ENCODE peak calls at places on chromosomes 12 and 14, in ten cellular contexts. One of them, this sample, is unnamed.

GRCh38 chr14:68283378-68284123 is 464.0 kb downstream of the RAD51B start:
- DNase-seq in PC-9: no peak
- DNase-seq in left ventricle myocardium inferior: peak; percentile 29
- DNase-seq in heart right ventricle: peak; percentile 32
- DNase-seq in iPS DF 6.9: no peak
- DNase-seq in IMR-90: no peak
- DNase-seq in GM23248: no peak
- DNase-seq in Karpas-422: peak; percentile 72
- DNase-seq in A549: no peak
- DNase-seq in GM23338: no peak
- DNase-seq in this sample: no peak

GRCh38 chr14:33967138-33967537 is 16.3 kb upstream of the EGLN3 start:
- DNase-seq in IMR-90: no peak
- DNase-seq in heart right ventricle: no peak
- DNase-seq in GM23338: no peak
- DNase-seq in left ventricle myocardium inferior: no peak
- DNase-seq in GM23248: no peak
- DNase-seq in Karpas-422: no peak
- DNase-seq in A549: no peak
- DNase-seq in PC-9: no peak
- DNase-seq in iPS DF 6.9: no peak
- DNase-seq in this sample: no peak

GRCh38 chr12:47236109-47236714 is 156.5 kb upstream of the AMIGO2 start:
- DNase-seq in iPS DF 6.9: no peak
- DNase-seq in IMR-90: peak; percentile 88
- DNase-seq in Karpas-422: no peak
- DNase-seq in PC-9: no peak
- DNase-seq in heart right ventricle: no peak
- DNase-seq in A549: peak; percentile 55
- DNase-seq in left ventricle myocardium inferior: no peak
- DNase-seq in GM23248: peak; percentile 89
- DNase-seq in GM23338: no peak
- DNase-seq in this sample: no peak

GRCh38 chr12:21911832-21912231 is 29.4 kb downstream of the ABCC9 start:
- DNase-seq in Karpas-422: no peak
- DNase-seq in GM23248: no peak
- DNase-seq in PC-9: no peak
- DNase-seq in left ventricle myocardium inferior: no peak
- DNase-seq in GM23338: no peak
- DNase-seq in A549: no peak
- DNase-seq in heart right ventricle: no peak
- DNase-seq in IMR-90: peak; percentile 5
- DNase-seq in iPS DF 6.9: no peak
- DNase-seq in this sample: no peak

GRCh38 chr12:113847856-113848255 is 118.3 kb downstream of the RBM19 start:
- DNase-seq in left ventricle myocardium inferior: no peak
- DNase-seq in IMR-90: no peak
- DNase-seq in GM23338: no peak
- DNase-seq in iPS DF 6.9: no peak
- DNase-seq in Karpas-422: no peak
- DNase-seq in A549: no peak
- DNase-seq in GM23248: no peak
- DNase-seq in PC-9: no peak
- DNase-seq in heart right ventricle: no peak
- DNase-seq in this sample: no peak

GRCh38 chr14:94722397-94722796 is 47.5 kb downstream of the GSC start:
- DNase-seq in GM23248: no peak
- DNase-seq in GM23338: no peak
- DNase-seq in PC-9: no peak
- DNase-seq in A549: no peak
- DNase-seq in IMR-90: no peak
- DNase-seq in left ventricle myocardium inferior: no peak
- DNase-seq in Karpas-422: no peak
- DNase-seq in heart right ventricle: no peak
- DNase-seq in iPS DF 6.9: no peak
- DNase-seq in this sample: no peak

GRCh38 chr12:106908561-106908960 is 47.1 kb upstream of the TMEM263 start:
- DNase-seq in left ventricle myocardium inferior: no peak
- DNase-seq in IMR-90: no peak
- DNase-seq in GM23248: no peak
- DNase-seq in heart right ventricle: no peak
- DNase-seq in iPS DF 6.9: no peak
- DNase-seq in PC-9: no peak
- DNase-seq in Karpas-422: no peak
- DNase-seq in GM23338: no peak
- DNase-seq in A549: no peak
- DNase-seq in this sample: no peak

GRCh38 chr12:113860059-113860820 is 105.9 kb downstream of the RBM19 start:
- DNase-seq in IMR-90: no peak
- DNase-seq in Karpas-422: no peak
- DNase-seq in PC-9: no peak
- DNase-seq in left ventricle myocardium inferior: no peak
- DNase-seq in heart right ventricle: no peak
- DNase-seq in A549: no peak
- DNase-seq in GM23248: no peak
- DNase-seq in iPS DF 6.9: no peak
- DNase-seq in GM23338: peak; percentile 69
- DNase-seq in this sample: no peak

GRCh38 chr14:94748667-94749347 is 21.1 kb downstream of the GSC start:
- DNase-seq in GM23338: peak; percentile 80
- DNase-seq in IMR-90: no peak
- DNase-seq in GM23248: no peak
- DNase-seq in A549: peak; percentile 62
- DNase-seq in PC-9: peak; percentile 1
- DNase-seq in left ventricle myocardium inferior: no peak
- DNase-seq in iPS DF 6.9: no peak
- DNase-seq in heart right ventricle: no peak
- DNase-seq in Karpas-422: peak; percentile 86
- DNase-seq in this sample: no peak

GRCh38 chr12:109839444-109839843 is 6.2 kb upstream of the TRPV4 start:
- DNase-seq in iPS DF 6.9: no peak
- DNase-seq in left ventricle myocardium inferior: no peak
- DNase-seq in Karpas-422: no peak
- DNase-seq in GM23338: no peak
- DNase-seq in A549: no peak
- DNase-seq in GM23248: no peak
- DNase-seq in PC-9: no peak
- DNase-seq in IMR-90: no peak
- DNase-seq in heart right ventricle: no peak
- DNase-seq in this sample: no peak

GRCh38 chr14:82963756-82964155 is 1430.1 kb upstream of the SEL1L start:
- DNase-seq in GM23338: no peak
- DNase-seq in iPS DF 6.9: no peak
- DNase-seq in PC-9: no peak
- DNase-seq in IMR-90: no peak
- DNase-seq in GM23248: no peak
- DNase-seq in left ventricle myocardium inferior: no peak
- DNase-seq in A549: no peak
- DNase-seq in heart right ventricle: no peak
- DNase-seq in Karpas-422: no peak
- DNase-seq in this sample: no peak
- H3K4me3 ChIP-seq in GM23338: no peak overlapping the region
- H3K4me3 ChIP-seq in iPS DF 6.9: no peak overlapping the region
- H3K4me3 ChIP-seq in PC-9: no peak overlapping the region
- H3K4me3 ChIP-seq in IMR-90: no peak overlapping the region
- H3K4me3 ChIP-seq in GM23248: no peak overlapping the region
- H3K4me3 ChIP-seq in left ventricle myocardium inferior: no peak overlapping the region
- H3K4me3 ChIP-seq in A549: no peak overlapping the region
- H3K4me3 ChIP-seq in heart right ventricle: no peak overlapping the region
- H3K4me3 ChIP-seq in Karpas-422: no peak overlapping the region
- H3K4me3 ChIP-seq in this sample: no peak overlapping the region

DNA sequence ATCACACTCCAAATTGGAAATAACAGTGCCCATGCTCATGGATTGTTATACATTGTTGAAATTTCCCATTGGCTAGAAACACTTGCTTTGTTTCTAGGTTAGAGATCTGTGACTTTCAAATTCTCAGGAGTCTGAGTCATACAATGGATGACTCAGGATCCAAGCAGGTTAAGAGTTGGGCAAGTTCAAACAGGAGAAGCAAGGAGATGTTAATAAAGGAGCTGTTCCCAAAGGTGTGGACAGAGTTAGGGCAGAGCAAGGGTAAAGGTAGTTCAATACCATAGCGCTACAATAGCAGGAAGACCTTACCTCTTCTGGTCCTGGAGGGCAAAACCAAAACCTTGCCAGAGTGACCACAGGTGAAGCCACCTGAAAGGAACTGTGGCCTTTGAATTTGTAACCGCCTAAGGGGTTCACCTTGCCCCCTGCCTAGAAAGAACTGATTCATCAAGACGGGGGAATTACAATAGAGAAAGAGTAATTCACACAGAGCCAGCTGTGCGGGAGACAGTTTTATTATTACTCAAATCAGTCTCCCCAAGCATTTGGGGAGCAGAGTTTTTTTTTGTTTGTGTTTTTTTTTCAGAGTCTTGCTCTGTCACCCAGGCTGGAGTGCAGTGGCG is 4.2 kb upstream of the AMN1 start:
- DNase-seq in GM23248: peak; percentile 83
- DNase-seq in PC-9: peak; percentile 78
- DNase-seq in heart right ventricle: no peak
- DNase-seq in GM23338: peak; percentile 88
- DNase-seq in A549: peak; percentile 96
- DNase-seq in left ventricle myocardium inferior: no peak
- DNase-seq in IMR-90: peak; percentile 83
- DNase-seq in Karpas-422: no peak
- DNase-seq in iPS DF 6.9: no peak
- DNase-seq in this sample: no peak
- H3K27ac ChIP-seq in GM23248: peak overlapping the region; percentile 35
- H3K27ac ChIP-seq in PC-9: peak overlapping the region; percentile 97
- H3K27ac ChIP-seq in heart right ventricle: peak overlapping the region; percentile 80
- H3K27ac ChIP-seq in GM23338: peak overlapping the region; percentile 12
- H3K27ac ChIP-seq in A549: peak overlapping the region; percentile 78
- H3K27ac ChIP-seq in left ventricle myocardium inferior: peak overlapping the region; percentile 99
- H3K27ac ChIP-seq in IMR-90: peak overlapping the region; percentile 18
- H3K27ac ChIP-seq in Karpas-422: no peak overlapping the region
- H3K27ac ChIP-seq in iPS DF 6.9: no peak overlapping the region
- H3K27ac ChIP-seq in this sample: peak overlapping the region; percentile 92

DNA sequence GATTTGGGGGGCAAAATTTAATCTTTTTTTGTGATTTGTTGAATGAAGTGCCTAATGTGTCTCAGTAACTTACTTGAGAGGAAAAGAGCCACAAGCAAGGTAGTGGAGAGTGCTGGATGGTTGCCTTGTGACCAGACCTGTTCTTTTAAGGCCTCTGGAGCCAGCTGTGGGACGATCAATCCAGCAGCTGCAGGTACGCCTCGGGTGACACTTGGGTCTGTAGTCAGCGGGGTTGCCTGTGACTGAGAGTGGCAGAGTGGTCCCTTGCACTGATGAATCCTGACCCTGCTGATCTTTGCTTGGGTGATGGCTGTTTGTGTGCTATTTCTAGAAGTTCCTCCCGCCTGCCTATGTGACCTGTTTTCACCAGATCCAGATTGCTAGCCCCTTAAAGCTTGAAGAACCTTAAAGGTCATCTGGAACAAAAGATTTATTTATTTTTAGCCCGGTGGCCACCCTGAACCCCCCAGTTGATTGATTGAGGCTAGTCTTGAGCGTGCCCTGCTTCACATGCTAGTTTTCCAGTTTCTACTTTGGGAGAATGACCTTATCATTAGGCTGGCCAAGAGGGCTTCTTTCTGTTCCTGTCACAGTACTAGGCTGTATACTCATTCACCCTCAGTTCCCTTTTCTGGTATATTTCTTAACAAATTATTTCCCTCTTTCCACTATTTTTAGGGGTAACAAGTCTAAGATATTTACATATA is 23.2 kb downstream of the PRKCH start:
- DNase-seq in iPS DF 6.9: no peak
- DNase-seq in Karpas-422: peak; percentile 63
- DNase-seq in GM23248: no peak
- DNase-seq in PC-9: no peak
- DNase-seq in heart right ventricle: no peak
- DNase-seq in A549: no peak
- DNase-seq in GM23338: no peak
- DNase-seq in IMR-90: no peak
- DNase-seq in left ventricle myocardium inferior: no peak
- DNase-seq in this sample: no peak
- H3K4me1 ChIP-seq in iPS DF 6.9: no peaks in the 10 kb centered on the region
- H3K4me1 ChIP-seq in Karpas-422: peaks cover 20% of the 10 kb centered on the region
- H3K4me1 ChIP-seq in GM23248: no peaks in the 10 kb centered on the region
- H3K4me1 ChIP-seq in PC-9: peaks cover 22% of the 10 kb centered on the region
- H3K4me1 ChIP-seq in heart right ventricle: peaks cover 18% of the 10 kb centered on the region
- H3K4me1 ChIP-seq in A549: peaks cover 6% of the 10 kb centered on the region
- H3K4me1 ChIP-seq in GM23338: no peaks in the 10 kb centered on the region
- H3K4me1 ChIP-seq in IMR-90: no peaks in the 10 kb centered on the region
- H3K4me1 ChIP-seq in left ventricle myocardium inferior: peaks cover 71% of the 10 kb centered on the region
- H3K4me1 ChIP-seq in this sample: no peaks in the 10 kb centered on the region

DNA sequence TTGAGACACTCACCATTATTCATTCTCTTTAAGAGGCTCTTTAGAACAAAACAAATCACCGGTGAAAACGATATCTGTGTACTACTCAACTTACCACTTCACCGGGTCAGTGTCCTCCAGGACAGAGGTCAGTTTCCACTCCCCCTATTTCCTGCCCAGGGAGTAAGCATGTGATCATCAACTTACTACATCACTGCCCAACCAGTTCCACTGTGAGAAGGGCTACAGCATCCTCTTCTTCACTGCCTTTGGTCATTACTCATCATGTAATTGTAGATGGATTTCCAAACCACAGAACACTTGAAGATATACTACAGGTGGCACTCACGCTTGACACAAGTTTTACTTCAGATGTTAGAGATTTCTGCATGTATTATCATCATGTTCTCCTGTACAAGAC is 5.7 kb downstream of the TMCC3 start:
- DNase-seq in left ventricle myocardium inferior: no peak
- DNase-seq in Karpas-422: no peak
- DNase-seq in A549: no peak
- DNase-seq in iPS DF 6.9: no peak
- DNase-seq in heart right ventricle: no peak
- DNase-seq in IMR-90: peak; percentile 49
- DNase-seq in GM23248: peak; percentile 70
- DNase-seq in GM23338: no peak
- DNase-seq in PC-9: peak; percentile 57
- DNase-seq in this sample: no peak
- H3K4me3 ChIP-seq in left ventricle myocardium inferior: peak overlapping the region; percentile 13
- H3K4me3 ChIP-seq in Karpas-422: no peak overlapping the region
- H3K4me3 ChIP-seq in A549: no peak overlapping the region
- H3K4me3 ChIP-seq in iPS DF 6.9: no peak overlapping the region
- H3K4me3 ChIP-seq in heart right ventricle: no peak overlapping the region
- H3K4me3 ChIP-seq in IMR-90: no peak overlapping the region
- H3K4me3 ChIP-seq in GM23248: peak overlapping the region; percentile 55
- H3K4me3 ChIP-seq in GM23338: no peak overlapping the region
- H3K4me3 ChIP-seq in PC-9: peak overlapping the region; percentile 45
- H3K4me3 ChIP-seq in this sample: no peak overlapping the region

DNA sequence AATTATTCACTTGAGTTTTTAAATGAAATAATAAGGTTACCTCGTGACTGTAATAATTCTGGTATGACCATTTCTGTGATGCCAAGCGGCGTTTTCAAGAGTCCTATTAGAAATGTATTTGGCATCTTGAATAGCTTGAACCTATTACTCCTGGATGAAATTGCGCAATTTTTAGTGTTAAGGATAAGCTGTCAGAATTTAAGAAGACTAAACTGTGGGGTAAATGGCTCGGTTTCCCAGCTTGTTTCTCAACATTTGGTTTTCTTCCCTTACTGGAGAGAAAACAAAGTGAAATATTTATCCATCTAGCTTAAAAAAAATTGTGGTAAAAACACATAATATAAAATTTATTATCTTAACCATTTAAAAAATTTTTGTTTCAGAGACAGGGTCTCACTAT is 26.8 kb downstream of the PCNX1 start:
- DNase-seq in GM23248: peak; percentile 61
- DNase-seq in GM23338: no peak
- DNase-seq in A549: no peak
- DNase-seq in Karpas-422: no peak
- DNase-seq in iPS DF 6.9: no peak
- DNase-seq in PC-9: no peak
- DNase-seq in IMR-90: peak; percentile 20
- DNase-seq in heart right ventricle: no peak
- DNase-seq in left ventricle myocardium inferior: no peak
- DNase-seq in this sample: no peak
- H3K27ac ChIP-seq in GM23248: peak overlapping the region; percentile 69
- H3K27ac ChIP-seq in GM23338: no peak overlapping the region
- H3K27ac ChIP-seq in A549: no peak overlapping the region
- H3K27ac ChIP-seq in Karpas-422: no peak overlapping the region
- H3K27ac ChIP-seq in iPS DF 6.9: no peak overlapping the region
- H3K27ac ChIP-seq in PC-9: no peak overlapping the region
- H3K27ac ChIP-seq in IMR-90: peak overlapping the region; percentile 50
- H3K27ac ChIP-seq in heart right ventricle: no peak overlapping the region
- H3K27ac ChIP-seq in left ventricle myocardium inferior: peak overlapping the region; percentile 17
- H3K27ac ChIP-seq in this sample: no peak overlapping the region